ENCODE peak calls at places on chromosomes 5 and 9, in four cellular contexts. C is H1, T is IMR-90, L is H9. E is an unnamed sample.

GRCh38 chr5:147391781-147392180 is 118.1 kb downstream of the DPYSL3 start:
- DNase-seq in C (no peak), T (peak), L (no peak), E (peak)

GRCh38 chr9:75432386-75432785 is 344.1 kb downstream of the OSTF1 start:
- DNase-seq in C (no peak), T (no peak), L (no peak), E (no peak)

GRCh38 chr5:8864053-8864452 is 681.8 kb downstream of the SEMA5A start:
- DNase-seq in C (peak), T (peak), L (peak), E (peak)

GRCh38 chr5:126837907-126838539 is 61.1 kb downstream of the LMNB1 start:
- DNase-seq in C (no peak), T (peak), L (no peak), E (no peak)

GRCh38 chr5:36459191-36460135 is 146.9 kb upstream of the SLC1A3 start:
- DNase-seq in C (no peak), T (no peak), L (peak), E (peak)

GRCh38 chr5:19903611-19904010 is 84.4 kb downstream of the CDH18 start:
- DNase-seq in C (no peak), T (no peak), L (no peak), E (no peak)

GRCh38 chr9:90538566-90538965 is 104.1 kb downstream of the DIRAS2 start:
- DNase-seq in C (no peak), T (no peak), L (no peak), E (no peak)

GRCh38 chr9:86839522-86839921 is 107.8 kb downstream of the GAS1 start:
- DNase-seq in C (no peak), T (no peak), L (no peak), E (no peak)

GRCh38 chr9:35737143-35737542 is 4.7 kb downstream of the CREB3 start:
- DNase-seq in C (no peak), T (no peak), L (no peak), E (no peak)

GRCh38 chr5:129003232-129003631 is 37.9 kb downstream of the SLC27A6 start:
- DNase-seq in C (no peak), T (no peak), L (no peak), E (peak)

GRCh38 chr5:176793343-176793699 is 17.0 kb upstream of the UNC5A start:
- DNase-seq in C (no peak), T (no peak), L (peak), E (no peak)

GRCh38 chr9:30932226-30932625 is 1452.2 kb upstream of the ACO1 start:
- DNase-seq in C (no peak), T (no peak), L (no peak), E (no peak)

GRCh38 chr9:127049044-127049443 is 73.4 kb downstream of the ANGPTL2 start:
- DNase-seq in C (no peak), T (peak), L (no peak), E (no peak)

GRCh38 chr9:70347046-70347445 is 67.4 kb downstream of the KLF9 start:
- DNase-seq in C (no peak), T (no peak), L (no peak), E (no peak)

GRCh38 chr5:82347213-82347947 is 69.2 kb upstream of the RPS23 start:
- DNase-seq in C (no peak), T (peak), L (no peak), E (no peak)

GRCh38 chr5:155082401-155082800 is 68.8 kb downstream of the KIF4B start:
- DNase-seq in C (no peak), T (peak), L (no peak), E (peak)

GRCh38 chr5:96070625-96071246 is 109.1 kb upstream of the ELL2 start:
- DNase-seq in C (no peak), T (no peak), L (no peak), E (no peak)

GRCh38 chr9:121651014-121651294 is 480 bp upstream of the DAB2IP start:
- DNase-seq in C (no peak), T (no peak), L (no peak), E (peak)

GRCh38 chr5:149409268-149409948 is 30.3 kb upstream of the IL17B start:
- DNase-seq in C (no peak), T (no peak), L (peak), E (peak)

GRCh38 chr5:9562101-9562500 is 16.2 kb upstream of the SEMA5A start:
- DNase-seq in C (no peak), T (no peak), L (peak), E (peak)

GRCh38 chr9:94918038-94918753 is 191.7 kb downstream of the AOPEP start:
- DNase-seq in C (no peak), T (no peak), L (peak), E (no peak)

GRCh38 chr5:55800924-55801323 is 50.2 kb upstream of the IL31RA start:
- DNase-seq in C (no peak), T (no peak), L (no peak), E (no peak)

GRCh38 chr5:14713476-14714384 is 49.2 kb downstream of the OTULIN start:
- DNase-seq in C (no peak), T (no peak), L (no peak), E (no peak)

GRCh38 chr5:169350016-169350415 is 49.1 kb upstream of the SLIT3 start:
- DNase-seq in C (no peak), T (peak), L (no peak), E (no peak)

GRCh38 chr9:128863647-128864046 is 18.1 kb downstream of the KYAT1 start:
- DNase-seq in C (peak), T (peak), L (peak), E (peak)

GRCh38 chr9:134333234-134333873 is 7.1 kb downstream of the RXRA start:
- DNase-seq in C (no peak), T (no peak), L (no peak), E (no peak)

GRCh38 chr5:4651811-4652565 is 488.1 kb upstream of the ADAMTS16 start:
- DNase-seq in C (no peak), T (no peak), L (no peak), E (peak)

GRCh38 chr9:27205198-27205597 is 91.8 kb downstream of the EQTN start:
- DNase-seq in C (no peak), T (no peak), L (no peak), E (no peak)

GRCh38 chr5:147455822-147456221 is 54.0 kb downstream of the DPYSL3 start:
- DNase-seq in C (no peak), T (no peak), L (no peak), E (no peak)

GRCh38 chr5:6480133-6481051 is 31.7 kb downstream of the UBE2QL1 start:
- DNase-seq in C (no peak), T (no peak), L (no peak), E (peak)

GRCh38 chr5:37799865-37800421 is 39.9 kb downstream of the GDNF start:
- DNase-seq in C (no peak), T (no peak), L (no peak), E (no peak)

GRCh38 chr9:91089405-91090131 is 272.1 kb downstream of the AUH start:
- DNase-seq in C (no peak), T (peak), L (no peak), E (peak)

GRCh38 chr9:135955981-135956797 is 5.0 kb downstream of the UBAC1 start:
- DNase-seq in C (no peak), T (no peak), L (no peak), E (no peak)

GRCh38 chr5:90096415-90097081 is 313.0 kb downstream of the CETN3 start:
- DNase-seq in C (peak), T (peak), L (no peak), E (peak)

GRCh38 chr9:89036383-89036782 is 45.1 kb downstream of the S1PR3 start:
- DNase-seq in C (no peak), T (peak), L (no peak), E (no peak)

GRCh38 chr5:142869883-142870282 is 99.7 kb downstream of the ARHGAP26 start:
- DNase-seq in C (no peak), T (peak), L (no peak), E (no peak)

GRCh38 chr5:6158974-6159863 is 219.1 kb downstream of the MED10 start:
- DNase-seq in C (no peak), T (peak), L (no peak), E (no peak)

DNA sequence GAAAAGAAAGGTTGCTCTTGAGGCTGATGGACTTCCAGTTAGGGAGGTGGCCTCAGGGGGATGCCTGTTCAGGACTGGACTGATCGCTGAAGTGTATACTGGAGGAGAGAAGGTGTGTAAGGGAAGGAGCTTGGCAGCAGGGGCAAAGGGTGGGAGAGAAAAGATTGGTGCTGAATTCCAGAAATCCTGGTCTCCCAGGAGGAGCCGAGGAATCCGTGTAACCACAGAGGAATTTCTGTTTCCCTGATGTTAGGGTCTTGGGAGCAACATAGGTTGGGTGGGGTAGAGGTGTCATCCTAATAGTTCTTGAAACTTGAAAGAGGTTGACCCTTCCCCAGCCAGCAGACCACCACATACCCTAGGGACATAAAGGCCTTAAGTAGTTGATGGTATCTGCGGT is 88.9 kb upstream of the PTPN3 start:
- DNase-seq in C (no peak), T (no peak), L (no peak), E (peak)
- H4K5ac ChIP-seq in C (no peak), T (no peak), L (no peak), E (no peak)

DNA sequence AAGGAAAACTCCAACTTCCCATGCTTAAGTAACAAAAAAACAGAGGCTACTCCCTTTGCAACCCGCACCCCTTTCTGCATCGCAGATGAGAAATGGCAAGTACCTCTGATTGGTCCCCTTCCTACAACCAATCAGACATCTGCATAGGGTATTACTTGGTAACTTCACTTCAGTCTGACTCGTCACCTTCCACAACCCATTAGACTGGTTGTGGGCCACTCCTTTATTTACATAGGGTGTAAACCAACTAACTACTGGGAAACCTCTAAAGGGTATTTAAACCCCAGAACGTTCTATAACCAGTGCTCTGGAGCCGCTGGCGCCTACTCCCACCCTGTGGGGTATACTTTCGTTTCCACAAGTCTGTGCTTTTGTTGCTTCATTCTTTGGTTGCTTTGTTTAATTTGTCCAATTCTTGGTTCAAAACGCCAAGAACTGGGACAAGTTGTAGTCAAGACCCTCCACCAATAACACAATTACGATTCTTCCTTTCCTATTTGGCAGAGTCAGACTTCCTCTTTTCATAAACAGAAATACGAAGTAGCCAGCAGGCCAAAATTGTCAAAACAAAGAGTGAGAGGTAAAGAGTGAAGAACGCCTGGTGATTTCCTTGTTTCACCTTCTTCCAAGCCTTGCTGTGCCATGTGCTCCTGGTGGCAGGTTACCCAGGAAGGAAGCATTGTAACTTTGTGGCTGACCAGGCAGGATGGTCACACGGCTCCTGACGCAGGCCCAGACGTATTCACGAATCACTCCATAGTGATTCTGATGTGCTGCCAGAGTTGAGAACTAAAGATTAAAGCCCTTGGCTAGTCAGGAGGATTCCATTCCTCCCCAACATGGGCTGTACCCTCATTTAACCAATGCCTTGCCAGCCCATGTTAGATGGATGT is 477.4 kb downstream of the ARHGEF28 start:
- DNase-seq in C (no peak), T (no peak), L (no peak), E (no peak)
- H3K23ac ChIP-seq in C (no peak), T (no peak), L (no peak), E (no peak)

GRCh38 chr5:150508021-150508640 is at the start of gene NDST1:
- DNase-seq in C (no peak), T (no peak), L (no peak), E (no peak)
- H3K4ac ChIP-seq in C (no peak), T (peak), L (no peak), E (no peak)

GRCh38 chr9:83425240-83425639 is 113.0 kb downstream of the FRMD3 start:
- DNase-seq in C (no peak), T (no peak), L (no peak), E (no peak)
- H4K5ac ChIP-seq in C (no peak), T (no peak), L (no peak), E (no peak)

E was measured in mesendoderm.